ENCODE peak calls at places on chromosomes 2 and 18, in nine cellular contexts. One of them, this sample, is unnamed.

GRCh38 chr2:234363647-234364294 is 133.1 kb downstream of the ARL4C start:
- DNase-seq in cardiac fibroblast: no peak
- DNase-seq in type B pancreatic cell: no peak
- DNase-seq in bronchial epithelial cell: no peak
- DNase-seq in kidney epithelial cell: no peak
- DNase-seq in IMR-90: no peak
- DNase-seq in HFFc6: no peak
- DNase-seq in pancreas: no peak
- DNase-seq in right atrium auricular region: no peak
- DNase-seq in this sample: no peak

GRCh38 chr2:94970353-94970752 is 55.2 kb upstream of the MAL start:
- DNase-seq in pancreas: no peak
- DNase-seq in type B pancreatic cell: no peak
- DNase-seq in bronchial epithelial cell: no peak
- DNase-seq in cardiac fibroblast: no peak
- DNase-seq in IMR-90: no peak
- DNase-seq in right atrium auricular region: no peak
- DNase-seq in kidney epithelial cell: no peak
- DNase-seq in HFFc6: no peak
- DNase-seq in this sample: no peak

GRCh38 chr2:190804182-190804795 is 76.3 kb upstream of the GLS start:
- DNase-seq in HFFc6: peak
- DNase-seq in cardiac fibroblast: peak
- DNase-seq in IMR-90: peak
- DNase-seq in type B pancreatic cell: no peak
- DNase-seq in bronchial epithelial cell: peak
- DNase-seq in pancreas: no peak
- DNase-seq in right atrium auricular region: no peak
- DNase-seq in kidney epithelial cell: no peak
- DNase-seq in this sample: no peak

GRCh38 chr2:54859416-54859815 is 136.0 kb downstream of the EML6 start:
- DNase-seq in kidney epithelial cell: no peak
- DNase-seq in type B pancreatic cell: no peak
- DNase-seq in IMR-90: no peak
- DNase-seq in cardiac fibroblast: no peak
- DNase-seq in bronchial epithelial cell: no peak
- DNase-seq in HFFc6: no peak
- DNase-seq in right atrium auricular region: no peak
- DNase-seq in pancreas: no peak
- DNase-seq in this sample: no peak

GRCh38 chr2:44715671-44716077 is 225.8 kb upstream of the SIX3 start:
- DNase-seq in pancreas: no peak
- DNase-seq in bronchial epithelial cell: peak
- DNase-seq in kidney epithelial cell: no peak
- DNase-seq in right atrium auricular region: no peak
- DNase-seq in type B pancreatic cell: no peak
- DNase-seq in cardiac fibroblast: peak
- DNase-seq in HFFc6: peak
- DNase-seq in IMR-90: peak
- DNase-seq in this sample: peak

GRCh38 chr2:54725343-54726099 is 2.1 kb downstream of the EML6 start:
- DNase-seq in type B pancreatic cell: no peak
- DNase-seq in cardiac fibroblast: no peak
- DNase-seq in pancreas: no peak
- DNase-seq in IMR-90: no peak
- DNase-seq in kidney epithelial cell: no peak
- DNase-seq in HFFc6: no peak
- DNase-seq in bronchial epithelial cell: no peak
- DNase-seq in right atrium auricular region: no peak
- DNase-seq in this sample: no peak

GRCh38 chr18:49756671-49757362 is 56.5 kb downstream of the ACAA2 start:
- DNase-seq in bronchial epithelial cell: no peak
- DNase-seq in pancreas: no peak
- DNase-seq in HFFc6: no peak
- DNase-seq in type B pancreatic cell: no peak
- DNase-seq in right atrium auricular region: no peak
- DNase-seq in kidney epithelial cell: no peak
- DNase-seq in cardiac fibroblast: no peak
- DNase-seq in IMR-90: no peak
- DNase-seq in this sample: no peak

GRCh38 chr2:12303181-12304030 is 413.3 kb upstream of the TRIB2 start:
- DNase-seq in pancreas: no peak
- DNase-seq in cardiac fibroblast: peak
- DNase-seq in type B pancreatic cell: no peak
- DNase-seq in HFFc6: peak
- DNase-seq in kidney epithelial cell: peak
- DNase-seq in bronchial epithelial cell: peak
- DNase-seq in right atrium auricular region: no peak
- DNase-seq in IMR-90: peak
- DNase-seq in this sample: no peak

GRCh38 chr18:39966275-39966674 is 1988.8 kb upstream of the PIK3C3 start:
- DNase-seq in kidney epithelial cell: no peak
- DNase-seq in cardiac fibroblast: no peak
- DNase-seq in pancreas: no peak
- DNase-seq in type B pancreatic cell: no peak
- DNase-seq in bronchial epithelial cell: no peak
- DNase-seq in HFFc6: no peak
- DNase-seq in IMR-90: no peak
- DNase-seq in right atrium auricular region: no peak
- DNase-seq in this sample: no peak

GRCh38 chr2:95023222-95023597 is 2.3 kb upstream of the MAL start:
- DNase-seq in right atrium auricular region: no peak
- DNase-seq in IMR-90: no peak
- DNase-seq in pancreas: no peak
- DNase-seq in type B pancreatic cell: no peak
- DNase-seq in kidney epithelial cell: no peak
- DNase-seq in cardiac fibroblast: no peak
- DNase-seq in HFFc6: no peak
- DNase-seq in bronchial epithelial cell: no peak
- DNase-seq in this sample: no peak

GRCh38 chr2:57185568-57185967 is 861.0 kb upstream of the VRK2 start:
- DNase-seq in type B pancreatic cell: no peak
- DNase-seq in cardiac fibroblast: no peak
- DNase-seq in right atrium auricular region: no peak
- DNase-seq in IMR-90: no peak
- DNase-seq in kidney epithelial cell: no peak
- DNase-seq in pancreas: no peak
- DNase-seq in HFFc6: no peak
- DNase-seq in bronchial epithelial cell: no peak
- DNase-seq in this sample: no peak

GRCh38 chr2:239293450-239294430 is 107.1 kb downstream of the HDAC4 start:
- DNase-seq in type B pancreatic cell: no peak
- DNase-seq in pancreas: no peak
- DNase-seq in right atrium auricular region: no peak
- DNase-seq in IMR-90: no peak
- DNase-seq in cardiac fibroblast: no peak
- DNase-seq in bronchial epithelial cell: no peak
- DNase-seq in HFFc6: no peak
- DNase-seq in kidney epithelial cell: no peak
- DNase-seq in this sample: no peak

GRCh38 chr2:45721150-45721549 is 69.7 kb downstream of the PRKCE start:
- DNase-seq in right atrium auricular region: no peak
- DNase-seq in IMR-90: no peak
- DNase-seq in cardiac fibroblast: no peak
- DNase-seq in pancreas: no peak
- DNase-seq in kidney epithelial cell: no peak
- DNase-seq in HFFc6: no peak
- DNase-seq in bronchial epithelial cell: no peak
- DNase-seq in type B pancreatic cell: no peak
- DNase-seq in this sample: no peak

GRCh38 chr18:57970356-57971095 is 73.5 kb upstream of the NEDD4L start:
- DNase-seq in pancreas: no peak
- DNase-seq in kidney epithelial cell: no peak
- DNase-seq in type B pancreatic cell: no peak
- DNase-seq in IMR-90: no peak
- DNase-seq in cardiac fibroblast: no peak
- DNase-seq in HFFc6: no peak
- DNase-seq in right atrium auricular region: no peak
- DNase-seq in bronchial epithelial cell: no peak
- DNase-seq in this sample: no peak

GRCh38 chr2:209592106-209592505 is 168.3 kb downstream of the MAP2 start:
- DNase-seq in type B pancreatic cell: no peak
- DNase-seq in HFFc6: no peak
- DNase-seq in kidney epithelial cell: no peak
- DNase-seq in cardiac fibroblast: no peak
- DNase-seq in IMR-90: no peak
- DNase-seq in pancreas: no peak
- DNase-seq in bronchial epithelial cell: no peak
- DNase-seq in right atrium auricular region: no peak
- DNase-seq in this sample: no peak

GRCh38 chr2:16058747-16059358 is 118.5 kb downstream of the MYCN start:
- DNase-seq in right atrium auricular region: no peak
- DNase-seq in IMR-90: no peak
- DNase-seq in pancreas: no peak
- DNase-seq in type B pancreatic cell: no peak
- DNase-seq in kidney epithelial cell: no peak
- DNase-seq in HFFc6: no peak
- DNase-seq in cardiac fibroblast: no peak
- DNase-seq in bronchial epithelial cell: no peak
- DNase-seq in this sample: no peak

GRCh38 chr2:240344904-240345303 is 90.6 kb upstream of the GPC1 start:
- DNase-seq in IMR-90: no peak
- DNase-seq in kidney epithelial cell: no peak
- DNase-seq in pancreas: no peak
- DNase-seq in cardiac fibroblast: peak
- DNase-seq in type B pancreatic cell: no peak
- DNase-seq in bronchial epithelial cell: no peak
- DNase-seq in right atrium auricular region: no peak
- DNase-seq in HFFc6: no peak
- DNase-seq in this sample: no peak

GRCh38 chr2:215537621-215538020 is 101.8 kb upstream of the FN1 start:
- DNase-seq in IMR-90: peak
- DNase-seq in pancreas: no peak
- DNase-seq in kidney epithelial cell: no peak
- DNase-seq in bronchial epithelial cell: no peak
- DNase-seq in type B pancreatic cell: no peak
- DNase-seq in HFFc6: peak
- DNase-seq in cardiac fibroblast: peak
- DNase-seq in right atrium auricular region: no peak
- DNase-seq in this sample: no peak

GRCh38 chr18:77136076-77136718 is 3.6 kb upstream of the MBP start:
- DNase-seq in IMR-90: no peak
- DNase-seq in right atrium auricular region: no peak
- DNase-seq in type B pancreatic cell: peak
- DNase-seq in kidney epithelial cell: no peak
- DNase-seq in bronchial epithelial cell: no peak
- DNase-seq in HFFc6: no peak
- DNase-seq in cardiac fibroblast: no peak
- DNase-seq in pancreas: no peak
- DNase-seq in this sample: no peak

GRCh38 chr18:45518770-45519169 is 96.5 kb upstream of the SLC14A2 start:
- DNase-seq in HFFc6: no peak
- DNase-seq in bronchial epithelial cell: no peak
- DNase-seq in right atrium auricular region: no peak
- DNase-seq in IMR-90: no peak
- DNase-seq in pancreas: no peak
- DNase-seq in type B pancreatic cell: no peak
- DNase-seq in cardiac fibroblast: peak
- DNase-seq in kidney epithelial cell: no peak
- DNase-seq in this sample: no peak

DNA sequence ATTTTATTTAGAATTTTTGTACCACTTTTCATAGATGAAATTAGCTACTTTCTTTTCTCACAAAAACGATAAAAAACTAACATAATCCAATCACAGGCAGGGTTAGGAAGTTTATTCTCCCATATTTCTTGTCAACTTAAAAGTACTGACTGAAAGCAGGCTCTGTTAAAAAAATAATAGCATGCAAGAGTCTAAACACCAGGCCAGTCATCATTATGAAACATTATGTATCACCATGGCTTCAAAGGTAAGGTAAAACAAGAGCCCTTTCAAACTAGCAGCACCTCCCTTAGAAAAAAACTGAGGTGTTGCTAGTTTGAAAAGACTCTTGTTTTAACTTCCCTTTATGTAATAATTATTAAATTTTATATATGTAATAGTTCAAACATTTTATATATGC is 848.0 kb downstream of the RNF144A start:
- DNase-seq in kidney epithelial cell: no peak
- DNase-seq in bronchial epithelial cell: peak
- DNase-seq in type B pancreatic cell: no peak
- DNase-seq in HFFc6: no peak
- DNase-seq in right atrium auricular region: no peak
- DNase-seq in pancreas: no peak
- DNase-seq in cardiac fibroblast: no peak
- DNase-seq in IMR-90: no peak
- DNase-seq in this sample: peak
- TF ChIP-seq CTCF in kidney epithelial cell: no peak
- TF ChIP-seq CTCF in bronchial epithelial cell: no peak
- TF ChIP-seq CTCF in type B pancreatic cell: no peak
- TF ChIP-seq CTCF in HFFc6: no peak
- TF ChIP-seq CTCF in right atrium auricular region: no peak
- TF ChIP-seq CTCF in pancreas: no peak
- TF ChIP-seq CTCF in cardiac fibroblast: no peak
- TF ChIP-seq CTCF in IMR-90: no peak
- TF ChIP-seq CTCF in this sample: no peak

GRCh38 chr2:53040536-53041229 is 726.9 kb upstream of the CHAC2 start:
- DNase-seq in pancreas: no peak
- DNase-seq in cardiac fibroblast: no peak
- DNase-seq in IMR-90: peak
- DNase-seq in right atrium auricular region: no peak
- DNase-seq in HFFc6: peak
- DNase-seq in type B pancreatic cell: no peak
- DNase-seq in kidney epithelial cell: no peak
- DNase-seq in bronchial epithelial cell: no peak
- DNase-seq in this sample: no peak
- TF ChIP-seq CTCF in pancreas: no peak
- TF ChIP-seq CTCF in cardiac fibroblast: peak
- TF ChIP-seq CTCF in IMR-90: peak
- TF ChIP-seq CTCF in right atrium auricular region: no peak
- TF ChIP-seq CTCF in HFFc6: peak
- TF ChIP-seq CTCF in type B pancreatic cell: peak
- TF ChIP-seq CTCF in kidney epithelial cell: peak
- TF ChIP-seq CTCF in bronchial epithelial cell: no peak
- TF ChIP-seq CTCF in this sample: peak

DNA sequence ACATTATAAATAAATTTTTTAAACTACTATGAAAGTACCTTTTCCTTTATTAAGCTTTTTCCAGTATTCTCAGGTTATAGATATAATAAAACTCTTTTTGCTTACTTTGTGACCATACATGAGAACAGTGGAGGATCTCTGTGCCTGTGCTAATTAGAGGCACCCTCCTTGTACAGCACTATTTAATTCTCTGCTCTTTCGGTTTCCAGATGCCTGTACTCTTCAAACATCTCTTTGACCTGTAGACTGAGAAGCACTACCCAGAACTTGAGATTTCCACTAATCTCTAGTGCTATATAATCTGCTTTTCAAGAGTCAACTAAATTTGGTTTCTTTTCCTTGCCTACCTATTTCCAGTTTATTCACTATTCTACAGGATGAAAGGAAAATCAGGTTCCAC is 131.1 kb downstream of the GULP1 start:
- DNase-seq in kidney epithelial cell: no peak
- DNase-seq in HFFc6: no peak
- DNase-seq in pancreas: no peak
- DNase-seq in IMR-90: no peak
- DNase-seq in right atrium auricular region: no peak
- DNase-seq in type B pancreatic cell: no peak
- DNase-seq in cardiac fibroblast: no peak
- DNase-seq in bronchial epithelial cell: no peak
- DNase-seq in this sample: no peak
- TF ChIP-seq CTCF in kidney epithelial cell: no peak
- TF ChIP-seq CTCF in HFFc6: no peak
- TF ChIP-seq CTCF in pancreas: no peak
- TF ChIP-seq CTCF in IMR-90: no peak
- TF ChIP-seq CTCF in right atrium auricular region: no peak
- TF ChIP-seq CTCF in type B pancreatic cell: no peak
- TF ChIP-seq CTCF in cardiac fibroblast: no peak
- TF ChIP-seq CTCF in bronchial epithelial cell: no peak
- TF ChIP-seq CTCF in this sample: no peak

GRCh38 chr2:171387052-171387451 is 46.7 kb downstream of the METTL8 start:
- DNase-seq in IMR-90: no peak
- DNase-seq in right atrium auricular region: no peak
- DNase-seq in type B pancreatic cell: no peak
- DNase-seq in kidney epithelial cell: no peak
- DNase-seq in cardiac fibroblast: no peak
- DNase-seq in bronchial epithelial cell: no peak
- DNase-seq in pancreas: no peak
- DNase-seq in HFFc6: no peak
- DNase-seq in this sample: no peak
- TF ChIP-seq CTCF in IMR-90: no peak
- TF ChIP-seq CTCF in right atrium auricular region: no peak
- TF ChIP-seq CTCF in type B pancreatic cell: no peak
- TF ChIP-seq CTCF in kidney epithelial cell: no peak
- TF ChIP-seq CTCF in cardiac fibroblast: no peak
- TF ChIP-seq CTCF in bronchial epithelial cell: no peak
- TF ChIP-seq CTCF in pancreas: no peak
- TF ChIP-seq CTCF in HFFc6: no peak
- TF ChIP-seq CTCF in this sample: no peak

This sample was measured in foreskin keratinocyte.